ENCODE peak calls at places on chromosomes 11 and 22, in ten cellular contexts. J, O, L, T, S, U, B, F, D and V are unnamed samples.

GRCh38 chr11:75815345-75815983 is 454 bp downstream of the UVRAG start:
- DNase-seq in J (no peak), O (no peak), L (peak), T (no peak), S (peak), U (peak), B (no peak), F (peak), D (peak), V (peak)

GRCh38 chr11:76680517-76681425 is 10.2 kb upstream of the LRRC32 start:
- DNase-seq in J (no peak), O (no peak), L (peak), T (peak), S (peak), U (peak), B (no peak), F (peak), D (peak), V (peak)

GRCh38 chr11:66974724-66975402 is at the start of gene C11orf86:
- DNase-seq in J (no peak), O (no peak), L (no peak), T (no peak), S (no peak), U (no peak), B (no peak), F (peak), D (no peak), V (no peak)

GRCh38 chr22:19884161-19884953 is 29.7 kb upstream of the GNB1L start:
- DNase-seq in J (no peak), O (no peak), L (no peak), T (no peak), S (no peak), U (no peak), B (no peak), F (no peak), D (no peak), V (peak)

GRCh38 chr22:42299586-42300285 is 29.3 kb upstream of the TCF20 start:
- DNase-seq in J (no peak), O (no peak), L (peak), T (peak), S (no peak), U (no peak), B (no peak), F (peak), D (no peak), V (no peak)

GRCh38 chr11:12430351-12430750 is 53.0 kb downstream of the PARVA start:
- DNase-seq in J (no peak), O (no peak), L (no peak), T (no peak), S (peak), U (no peak), B (no peak), F (no peak), D (peak), V (no peak)

GRCh38 chr11:47403135-47403534 is 5.3 kb upstream of the SLC39A13 start:
- DNase-seq in J (no peak), O (no peak), L (no peak), T (peak), S (no peak), U (no peak), B (no peak), F (no peak), D (no peak), V (no peak)

GRCh38 chr11:65899356-65900124 is 648 bp downstream of the FOSL1 start:
- DNase-seq in J (no peak), O (no peak), L (no peak), T (peak), S (peak), U (no peak), B (no peak), F (peak), D (peak), V (peak)

GRCh38 chr11:12066799-12067508 is 43.4 kb upstream of the MICAL2 start:
- DNase-seq in J (no peak), O (no peak), L (peak), T (peak), S (peak), U (peak), B (no peak), F (peak), D (no peak), V (no peak)

GRCh38 chr11:129213261-129213660 is 21.1 kb upstream of the ARHGAP32 start:
- DNase-seq in J (no peak), O (no peak), L (no peak), T (no peak), S (no peak), U (no peak), B (no peak), F (no peak), D (no peak), V (no peak)

GRCh38 chr22:25112538-25113253 is 87.0 kb upstream of the CRYBB3 start:
- DNase-seq in J (no peak), O (no peak), L (no peak), T (no peak), S (no peak), U (no peak), B (no peak), F (no peak), D (no peak), V (no peak)

DNA sequence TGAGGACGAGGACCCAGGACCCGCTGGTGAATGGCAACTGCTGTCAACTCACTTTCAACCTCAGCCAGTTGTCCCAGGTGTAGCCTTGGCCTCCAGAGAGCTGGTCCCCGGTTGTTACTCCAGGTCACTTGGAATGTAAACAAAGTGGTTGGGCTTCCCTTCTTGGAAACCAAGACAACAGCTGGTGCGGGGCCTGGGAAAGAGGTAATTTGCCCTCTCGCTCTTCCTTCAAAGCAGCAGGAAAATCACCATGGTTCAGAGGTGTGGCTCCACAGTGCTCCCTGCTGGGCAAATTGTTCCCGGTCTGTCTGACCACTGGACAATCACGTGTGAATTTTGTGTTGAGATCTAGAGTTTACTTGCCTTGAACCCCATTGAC is 15.0 kb downstream of the SLC1A2 start:
- DNase-seq in J (no peak), O (no peak), L (no peak), T (peak), S (peak), U (peak), B (no peak), F (peak), D (no peak), V (peak)
- H3K4me3 ChIP-seq in J (no peak), O (no peak), L (no peak), T (no peak), S (no peak), U (no peak), B (peak), F (no peak), D (no peak), V (no peak)

GRCh38 chr11:68341557-68342458 is 29.4 kb downstream of the LRP5 start:
- DNase-seq in J (no peak), O (no peak), L (no peak), T (no peak), S (no peak), U (no peak), B (no peak), F (no peak), D (no peak), V (no peak)
- TF ChIP-seq CTCF in J (peak), O (peak), L (no peak), T (peak), S (no peak), U (no peak), B (peak), F (no peak), D (no peak), V (no peak)

GRCh38 chr22:28812491-28812890 is 12.1 kb upstream of the XBP1 start:
- DNase-seq in J (no peak), O (no peak), L (no peak), T (no peak), S (no peak), U (no peak), B (no peak), F (no peak), D (no peak), V (no peak)

GRCh38 chr22:28810839-28811491 is 10.6 kb upstream of the XBP1 start:
- DNase-seq in J (no peak), O (no peak), L (no peak), T (no peak), S (no peak), U (no peak), B (no peak), F (no peak), D (no peak), V (no peak)

GRCh38 chr22:28813772-28814518 is 13.6 kb upstream of the XBP1 start:
- DNase-seq in J (no peak), O (no peak), L (no peak), T (no peak), S (peak), U (peak), B (no peak), F (no peak), D (no peak), V (no peak)

GRCh38 chr22:28808716-28809355 is 8.5 kb upstream of the XBP1 start:
- DNase-seq in J (no peak), O (no peak), L (no peak), T (no peak), S (no peak), U (no peak), B (no peak), F (no peak), D (no peak), V (no peak)
- H3K4me3 ChIP-seq in J (no peak), O (no peak), L (no peak), T (no peak), S (no peak), U (no peak), B (no peak), F (no peak), D (no peak), V (no peak)

DNA sequence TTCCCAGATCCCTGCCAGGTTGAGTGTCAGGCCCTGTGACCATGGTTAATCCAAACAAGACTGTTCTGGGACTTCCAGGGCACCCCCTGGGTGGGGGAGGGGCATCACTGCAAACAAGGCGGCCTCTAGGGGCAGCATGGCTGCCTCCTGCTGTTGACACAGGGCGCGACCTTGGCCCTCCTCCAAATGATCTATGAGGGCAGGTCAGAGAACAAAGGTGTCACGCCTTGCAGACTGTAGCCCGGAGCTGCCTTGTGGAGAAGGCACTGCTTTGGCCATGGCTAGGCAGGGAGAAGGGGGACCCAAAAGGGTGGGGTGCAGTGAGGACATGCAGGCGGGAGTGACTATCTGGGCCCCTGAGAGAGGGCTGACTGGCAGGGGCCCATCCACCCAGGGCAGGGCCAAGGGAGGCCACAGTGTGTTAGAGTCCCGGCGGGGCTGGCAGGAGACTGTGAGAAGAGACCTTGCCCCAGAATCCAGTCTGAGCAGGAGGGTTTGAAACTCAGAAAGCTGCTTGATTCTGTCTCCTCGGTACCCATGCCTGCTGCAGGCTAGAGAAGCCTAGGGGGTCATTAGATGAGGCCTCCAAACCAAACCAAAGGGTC is 35.6 kb downstream of the KCNC1 start:
- DNase-seq in J (no peak), O (no peak), L (no peak), T (no peak), S (no peak), U (peak), B (no peak), F (peak), D (no peak), V (peak)
- TF ChIP-seq CTCF in J (peak), O (no peak), L (no peak), T (peak), S (no peak), U (no peak), B (no peak), F (peak), D (no peak), V (peak)

GRCh38 chr11:34454308-34455032 is 15.7 kb downstream of the CAT start:
- DNase-seq in J (no peak), O (no peak), L (no peak), T (no peak), S (no peak), U (no peak), B (no peak), F (no peak), D (no peak), V (no peak)
- H3K4me3 ChIP-seq in J (no peak), O (no peak), L (no peak), T (no peak), S (no peak), U (no peak), B (no peak), F (no peak), D (no peak), V (no peak)

GRCh38 chr11:13880719-13881118 is 81.8 kb upstream of the SPON1 start:
- DNase-seq in J (no peak), O (no peak), L (no peak), T (no peak), S (no peak), U (no peak), B (no peak), F (no peak), D (no peak), V (no peak)
- TF ChIP-seq CTCF in J (no peak), O (no peak), L (no peak), T (no peak), S (no peak), U (no peak), B (no peak), F (no peak), D (no peak), V (no peak)

DNA sequence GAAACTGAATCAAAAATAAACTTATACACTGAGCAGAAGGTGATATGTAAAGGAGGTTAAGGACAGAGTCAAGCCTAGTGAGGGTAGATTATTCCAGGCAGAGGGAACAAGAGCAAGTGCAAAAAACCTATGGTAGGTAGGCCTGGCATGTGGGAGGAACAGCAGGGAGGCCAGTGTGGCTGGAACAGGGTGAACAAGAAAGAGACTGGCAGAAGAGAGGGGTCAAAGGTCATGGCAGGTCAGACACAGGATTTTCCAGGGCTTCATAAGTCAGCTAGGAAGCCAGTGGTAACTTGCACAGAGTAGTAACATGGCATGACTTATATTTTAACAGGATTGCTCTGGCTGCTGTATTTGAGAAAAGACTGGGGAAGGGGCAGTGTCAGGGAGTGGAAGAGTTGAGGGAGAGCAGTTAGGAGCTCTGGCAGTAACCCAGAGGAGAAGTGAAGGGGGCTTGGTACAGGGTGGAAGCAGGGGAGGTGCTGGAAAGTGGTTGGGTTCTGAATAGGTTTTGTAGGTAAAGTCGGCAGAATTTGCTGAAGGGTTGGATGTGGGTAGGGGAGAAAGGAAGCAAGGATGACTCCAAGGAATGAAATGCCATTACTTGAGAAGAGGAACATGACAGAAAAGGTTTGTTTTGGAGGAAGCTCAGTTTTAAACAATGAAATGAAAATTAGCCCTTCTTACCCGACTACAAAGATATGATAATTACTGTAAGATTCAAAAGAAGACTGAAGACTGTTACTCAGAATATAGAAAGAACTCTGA is 86.2 kb downstream of the ZNRF3 start:
- DNase-seq in J (no peak), O (no peak), L (no peak), T (peak), S (no peak), U (no peak), B (no peak), F (no peak), D (peak), V (no peak)
- H3K4me3 ChIP-seq in J (no peak), O (no peak), L (no peak), T (no peak), S (no peak), U (no peak), B (no peak), F (no peak), D (no peak), V (no peak)

GRCh38 chr11:1233351-1234053 is 10.6 kb downstream of the MUC5B start:
- DNase-seq in J (no peak), O (no peak), L (no peak), T (no peak), S (no peak), U (no peak), B (no peak), F (no peak), D (no peak), V (peak)
- TF ChIP-seq CTCF in J (peak), O (no peak), L (no peak), T (no peak), S (no peak), U (no peak), B (no peak), F (no peak), D (no peak), V (no peak)

GRCh38 chr22:22893891-22894739 is 6.5 kb downstream of the IGLL5 start:
- DNase-seq in J (no peak), O (no peak), L (no peak), T (no peak), S (no peak), U (no peak), B (no peak), F (peak), D (no peak), V (no peak)
- H3K4me3 ChIP-seq in J (no peak), O (no peak), L (no peak), T (no peak), S (no peak), U (no peak), B (no peak), F (no peak), D (no peak), V (no peak)

DNA sequence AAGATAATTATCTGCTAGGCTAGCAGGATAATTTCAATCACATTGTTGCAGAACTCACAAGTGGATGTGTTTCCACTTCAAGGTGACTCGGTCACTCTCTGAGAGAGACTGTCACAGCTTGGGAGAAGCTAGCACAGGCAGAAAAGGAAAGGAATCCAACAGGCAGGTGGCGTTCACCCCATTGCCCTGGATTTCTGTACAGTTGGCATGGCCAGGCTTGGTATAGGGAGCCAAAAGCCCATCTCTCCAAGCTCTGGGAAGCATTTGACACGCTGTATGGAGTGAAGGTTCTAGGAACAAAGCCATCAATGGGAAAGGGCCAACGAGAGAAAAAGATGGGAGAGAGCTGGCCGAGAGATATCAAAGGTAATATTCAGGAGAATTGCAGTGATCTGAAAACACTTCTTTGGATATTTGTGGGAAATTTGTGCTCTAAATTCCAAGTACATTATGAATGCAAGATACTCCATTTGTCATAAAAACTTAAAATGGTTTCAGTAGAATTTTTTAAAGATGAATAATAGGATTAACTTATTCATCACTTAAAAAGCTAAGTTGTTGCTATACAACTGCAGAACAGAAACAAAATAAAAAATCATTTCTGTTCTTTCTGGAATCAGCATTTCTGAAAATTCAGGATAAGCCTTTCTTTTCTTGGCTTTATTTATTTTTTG is 223.5 kb upstream of the NTM start:
- DNase-seq in J (no peak), O (no peak), L (no peak), T (no peak), S (no peak), U (no peak), B (no peak), F (no peak), D (peak), V (no peak)
- TF ChIP-seq CTCF in J (no peak), O (no peak), L (no peak), T (no peak), S (no peak), U (no peak), B (no peak), F (peak), D (no peak), V (no peak)